ENCODE peak calls at places on chromosomes 3 and 15, in four cellular contexts. N, O, H and I are unnamed samples.
A peak's percentile ranks its signal among the peaks of the same experiment; 100 is the strongest.

GRCh38 chr3:68893600-68894239 is 38.6 kb downstream of the TAFA4 start:
- DNase-seq in H (no peak), N (no peak), O (no peak), I (peak; percentile 65)

GRCh38 chr3:186466391-186466974 is 77.7 kb downstream of the CRYGS start:
- DNase-seq in O (no peak), N (no peak), H (no peak), I (peak; percentile 70)

GRCh38 chr3:127217594-127218456 is 24.9 kb downstream of the PRR23E start:
- DNase-seq in O (no peak), N (no peak), H (no peak), I (no peak)

GRCh38 chr3:106518516-106518915 is 649.7 kb upstream of the CBLB start:
- DNase-seq in O (no peak), H (no peak), N (no peak), I (peak; percentile 16)

GRCh38 chr3:49906004-49906860 is 2.6 kb upstream of the MST1R start:
- DNase-seq in N (peak; percentile 44), O (peak; percentile 70), H (no peak), I (peak; percentile 43)

GRCh38 chr3:42205800-42206514 is 60.0 kb downstream of the CCK start:
- DNase-seq in O (no peak), H (no peak), N (no peak), I (no peak)

GRCh38 chr3:140529096-140529495 is 148.8 kb upstream of the TRIM42 start:
- DNase-seq in O (no peak), N (peak; percentile 28), H (no peak), I (peak; percentile 100)

GRCh38 chr15:68609618-68610017 is 30.8 kb downstream of the CORO2B start:
- DNase-seq in N (peak; percentile 81), O (peak; percentile 62), H (no peak), I (peak; percentile 64)

GRCh38 chr15:83549563-83549962 is 102.4 kb downstream of the SH3GL3 start:
- DNase-seq in H (no peak), N (no peak), O (no peak), I (no peak)

GRCh38 chr3:40842714-40843113 is 318.0 kb downstream of the ZNF621 start:
- DNase-seq in H (no peak), N (no peak), O (no peak), I (no peak)

GRCh38 chr3:59424268-59425010 is 374.6 kb upstream of the CFAP20DC start:
- DNase-seq in O (no peak), N (no peak), H (no peak), I (peak; percentile 92)

GRCh38 chr3:133927543-133928066 is 31.9 kb upstream of the RAB6B start:
- DNase-seq in O (no peak), N (peak; percentile 58), H (peak; percentile 63), I (peak; percentile 29)

GRCh38 chr3:22685598-22685997 is 517.5 kb upstream of the UBE2E2 start:
- DNase-seq in O (no peak), N (no peak), H (no peak), I (peak; percentile 18)

GRCh38 chr3:178456942-178457341 is 79.3 kb upstream of the KCNMB2 start:
- DNase-seq in O (no peak), N (no peak), H (no peak), I (no peak)

GRCh38 chr3:11480663-11481298 is 162.9 kb downstream of the VGLL4 start:
- DNase-seq in O (peak; percentile 17), N (no peak), H (no peak), I (no peak)

GRCh38 chr3:188979669-188980311 is 192.0 kb upstream of the TPRG1 start:
- DNase-seq in N (no peak), O (no peak), H (no peak), I (no peak)

GRCh38 chr15:66839511-66840112 is 137.6 kb downstream of the SMAD6 start:
- DNase-seq in H (no peak), N (no peak), O (no peak), I (peak; percentile 23)

GRCh38 chr3:110198717-110199587 is 861.6 kb upstream of the DPPA4 start:
- DNase-seq in O (no peak), H (no peak), N (no peak), I (no peak)

GRCh38 chr3:177451940-177452484 is 254.7 kb upstream of the TBL1XR1 start:
- DNase-seq in O (no peak), N (no peak), H (no peak), I (peak; percentile 91)

GRCh38 chr3:61452536-61452991 is 108.8 kb upstream of the PTPRG start:
- DNase-seq in H (no peak), N (no peak), O (no peak), I (peak; percentile 45)

GRCh38 chr15:26091184-26091583 is 228.1 kb upstream of the ATP10A start:
- DNase-seq in H (no peak), N (no peak), O (no peak), I (no peak)

GRCh38 chr15:62868507-62868906 is 174.0 kb upstream of the TPM1 start:
- DNase-seq in O (no peak), N (no peak), H (no peak), I (no peak)

GRCh38 chr3:152650177-152650576 is 184.8 kb upstream of the P2RY1 start:
- DNase-seq in O (no peak), H (no peak), N (no peak), I (no peak)

GRCh38 chr3:94162700-94163099 is 99.8 kb downstream of the NSUN3 start:
- DNase-seq in H (no peak), O (no peak), N (no peak), I (no peak)

GRCh38 chr3:55305714-55306485 is 181.2 kb downstream of the WNT5A start:
- DNase-seq in N (no peak), O (no peak), H (no peak), I (peak; percentile 16)

GRCh38 chr15:77838061-77838460 is 205.3 kb upstream of the LINGO1 start:
- DNase-seq in N (no peak), O (no peak), H (no peak), I (no peak)

GRCh38 chr3:119559441-119559963 is at the start of gene CD80:
- DNase-seq in H (no peak), O (peak; percentile 49), N (no peak), I (peak; percentile 41)

GRCh38 chr3:100316656-100317069 is 17.9 kb upstream of the NIT2 start:
- DNase-seq in N (peak; percentile 22), O (no peak), H (no peak), I (peak; percentile 53)

GRCh38 chr3:124121379-124122336 is 129.7 kb upstream of the ROPN1 start:
- DNase-seq in N (no peak), O (no peak), H (no peak), I (no peak)

GRCh38 chr3:65595222-65595996 is 443.3 kb downstream of the MAGI1 start:
- DNase-seq in H (no peak), O (no peak), N (no peak), I (no peak)

GRCh38 chr15:28086175-28086703 is 12.9 kb downstream of the OCA2 start:
- DNase-seq in H (no peak), N (no peak), O (no peak), I (peak; percentile 37)

GRCh38 chr15:29095746-29096145 is 173.9 kb downstream of the NSMCE3 start:
- DNase-seq in O (no peak), N (no peak), H (no peak), I (no peak)

GRCh38 chr15:90184119-90184785 is 16.9 kb upstream of the SEMA4B start:
- DNase-seq in N (peak; percentile 88), O (peak; percentile 90), H (no peak), I (peak; percentile 56)

GRCh38 chr3:100590114-100590839 is 19.1 kb upstream of the ADGRG7 start:
- DNase-seq in H (no peak), O (peak; percentile 73), N (peak; percentile 38), I (peak; percentile 81)

GRCh38 chr3:182226995-182227394 is 515.3 kb downstream of the SOX2 start:
- DNase-seq in H (no peak), N (no peak), O (no peak), I (no peak)

GRCh38 chr3:135629696-135630408 is 335.7 kb upstream of the PPP2R3A start:
- DNase-seq in O (no peak), H (no peak), N (no peak), I (no peak)

GRCh38 chr3:63383040-63383439 is 104.9 kb downstream of the SYNPR start:
- DNase-seq in N (no peak), O (no peak), H (no peak), I (no peak)

GRCh38 chr15:44956388-44956787 is at the start of gene TERB2:
- DNase-seq in O (no peak), H (no peak), N (no peak), I (no peak)

GRCh38 chr3:64291345-64291744 is 66.1 kb upstream of the PRICKLE2 start:
- DNase-seq in H (no peak), O (peak; percentile 49), N (no peak), I (peak; percentile 96)